ENCODE peak calls at places on chromosomes 6 and 20, in ten cellular contexts. M, G, B, W, Z, U, F, O, Q and K are unnamed samples.

GRCh38 chr6:33694977-33695376 is 16.5 kb downstream of the UQCC2 start:
- DNase-seq in M (no peak), G (no peak), B (no peak), W (no peak), Z (no peak), U (no peak), F (no peak), O (no peak), Q (no peak), K (no peak)

GRCh38 chr6:12013368-12013617 is 1.2 kb downstream of the HIVEP1 start:
- DNase-seq in M (no peak), G (peak; percentile 11), B (no peak), W (no peak), Z (no peak), U (no peak), F (no peak), O (no peak), Q (no peak), K (no peak)

GRCh38 chr6:45675634-45676033 is 297.9 kb upstream of the SUPT3H start:
- DNase-seq in M (no peak), G (no peak), B (no peak), W (no peak), Z (no peak), U (no peak), F (no peak), O (no peak), Q (no peak), K (no peak)

GRCh38 chr6:25450469-25451198 is 171.5 kb downstream of the CARMIL1 start:
- DNase-seq in M (no peak), G (no peak), B (no peak), W (no peak), Z (no peak), U (no peak), F (no peak), O (no peak), Q (no peak), K (no peak)

GRCh38 chr20:22453244-22454080 is 130.9 kb downstream of the FOXA2 start:
- DNase-seq in M (no peak), G (peak; percentile 5), B (no peak), W (no peak), Z (no peak), U (no peak), F (no peak), O (no peak), Q (no peak), K (no peak)

GRCh38 chr6:25498510-25498909 is 153.5 kb upstream of the SCGN start:
- DNase-seq in M (no peak), G (no peak), B (no peak), W (no peak), Z (no peak), U (no peak), F (no peak), O (no peak), Q (no peak), K (no peak)

GRCh38 chr20:21105429-21106170 is 558 bp downstream of the LINC00237 start:
- DNase-seq in M (no peak), G (no peak), B (no peak), W (no peak), Z (no peak), U (no peak), F (peak; percentile 14), O (no peak), Q (no peak), K (no peak)

GRCh38 chr6:126176266-126176665 is 163.6 kb upstream of the CENPW start:
- DNase-seq in M (no peak), G (no peak), B (no peak), W (peak; percentile 7), Z (no peak), U (peak; percentile 91), F (no peak), O (no peak), Q (no peak), K (no peak)